ENCODE peak calls at places on chromosomes 1 and 21, in four cellular contexts. R is glutamatergic neuron, M is GM12865, E is kidney. A is an unnamed sample.

GRCh38 chr1:218164111-218164929 is 120.8 kb upstream of the RRP15 start:
- DNase-seq in R (peak; percentile 79), M (peak; percentile 3), E (peak; percentile 65), A (no peak)

GRCh38 chr1:238861342-238861741 is 525.0 kb upstream of the CHRM3 start:
- DNase-seq in E (no peak), M (no peak), R (no peak), A (no peak)

GRCh38 chr1:31576201-31576669 is at the start of gene TINAGL1:
- DNase-seq in R (no peak), M (no peak), E (peak; percentile 95), A (no peak)

GRCh38 chr1:15751739-15752138 is 6.9 kb upstream of the FBLIM1 start:
- DNase-seq in E (no peak), R (no peak), M (no peak), A (no peak)

GRCh38 chr1:85570446-85571180 is 9.9 kb upstream of the CCN1 start:
- DNase-seq in M (no peak), R (no peak), E (no peak), A (no peak)

GRCh38 chr1:209549384-209550001 is 34.0 kb upstream of the CAMK1G start:
- DNase-seq in R (peak; percentile 33), E (no peak), M (no peak), A (no peak)

GRCh38 chr1:44632511-44633072 is 41.7 kb downstream of the TMEM53 start:
- DNase-seq in R (no peak), E (no peak), M (peak; percentile 50), A (no peak)

GRCh38 chr1:151061012-151061401 is 810 bp downstream of the MLLT11 start:
- DNase-seq in E (no peak), M (no peak), R (peak; percentile 64), A (no peak)

GRCh38 chr1:30404341-30404740 is 319.0 kb downstream of the MATN1 start:
- DNase-seq in R (no peak), E (no peak), M (no peak), A (no peak)

GRCh38 chr1:43058545-43059360 is 100.1 kb upstream of the SLC2A1 start:
- DNase-seq in E (no peak), R (no peak), M (no peak), A (no peak)

GRCh38 chr1:67753776-67754525 is 69.0 kb downstream of the GADD45A start:
- DNase-seq in M (peak; percentile 29), E (no peak), R (no peak), A (no peak)

GRCh38 chr1:240387036-240387435 is 224.9 kb downstream of the GREM2 start:
- DNase-seq in R (no peak), M (no peak), E (no peak), A (no peak)

GRCh38 chr1:214351551-214352277 is 70.8 kb downstream of the SMYD2 start:
- DNase-seq in M (no peak), R (no peak), E (no peak), A (no peak)

GRCh38 chr1:160993544-160993943 is 27.4 kb downstream of the F11R start:
- DNase-seq in E (no peak), R (no peak), M (peak; percentile 29), A (no peak)

GRCh38 chr21:19999369-20000272 is 998.6 kb upstream of the NCAM2 start:
- DNase-seq in M (peak; percentile 21), E (peak; percentile 69), R (no peak), A (no peak)

GRCh38 chr21:14942801-14943490 is 121.9 kb downstream of the NRIP1 start:
- DNase-seq in E (no peak), R (no peak), M (no peak), A (no peak)

GRCh38 chr21:41692216-41692615 is 74.6 kb downstream of the RIPK4 start:
- DNase-seq in R (no peak), E (no peak), M (no peak), A (no peak)

GRCh38 chr1:232521660-232522059 is 108.3 kb downstream of the SIPA1L2 start:
- DNase-seq in R (no peak), M (no peak), E (no peak), A (no peak)

GRCh38 chr1:12437629-12438028 is 180.4 kb downstream of the DHRS3 start:
- DNase-seq in R (no peak), M (no peak), E (no peak), A (no peak)

GRCh38 chr1:46903481-46903880 is 37.8 kb downstream of the CYP4A11 start:
- DNase-seq in R (no peak), M (no peak), E (no peak), A (no peak)

GRCh38 chr1:185291647-185292046 is 25.4 kb downstream of the IVNS1ABP start:
- DNase-seq in R (no peak), E (no peak), M (no peak), A (no peak)

GRCh38 chr1:63915121-63915520 is 141.3 kb downstream of the ROR1 start:
- DNase-seq in M (peak; percentile 19), E (no peak), R (no peak), A (no peak)

GRCh38 chr1:208670778-208671177 is 426.6 kb upstream of the PLXNA2 start:
- DNase-seq in R (no peak), E (no peak), M (no peak), A (no peak)

GRCh38 chr21:29737188-29737587 is 202.6 kb downstream of the GRIK1 start:
- DNase-seq in R (no peak), M (no peak), E (no peak), A (no peak)

GRCh38 chr1:8257621-8258020 is 60.3 kb upstream of the SLC45A1 start:
- DNase-seq in E (no peak), M (no peak), R (no peak), A (no peak)

GRCh38 chr1:155205969-155206593 is 1.6 kb downstream of the THBS3 start:
- DNase-seq in M (no peak), E (peak; percentile 32), R (no peak), A (peak; percentile 48)

GRCh38 chr21:31426235-31426797 is 82.3 kb upstream of the TIAM1 start:
- DNase-seq in M (peak; percentile 12), R (no peak), E (no peak), A (no peak)

GRCh38 chr21:37060296-37060695 is 12.6 kb downstream of the PIGP start:
- DNase-seq in E (no peak), R (peak; percentile 67), M (no peak), A (no peak)

GRCh38 chr1:50700226-50701020 is 259.6 kb downstream of the FAF1 start:
- DNase-seq in M (no peak), E (no peak), R (peak; percentile 36), A (no peak)

GRCh38 chr1:1929639-1930545 is 10.8 kb upstream of the TMEM52 start:
- DNase-seq in R (no peak), E (peak; percentile 64), M (no peak), A (peak; percentile 90)

GRCh38 chr1:26553942-26554682 is 24.6 kb downstream of the RPS6KA1 start:
- DNase-seq in E (no peak), M (no peak), R (no peak), A (no peak)

GRCh38 chr1:231311696-231312095 is 26.0 kb downstream of the EXOC8 start:
- DNase-seq in M (no peak), E (no peak), R (no peak), A (no peak)

GRCh38 chr1:113747376-113747775 is 11.9 kb downstream of the PHTF1 start:
- DNase-seq in R (no peak), E (no peak), M (no peak), A (no peak)

GRCh38 chr1:218518341-218518740 is 173.2 kb downstream of the TGFB2 start:
- DNase-seq in M (no peak), E (no peak), R (no peak), A (no peak)

GRCh38 chr1:209675567-209676154 is 449 bp downstream of the G0S2 start:
- DNase-seq in E (peak; percentile 81), R (peak; percentile 60), M (no peak), A (no peak)

GRCh38 chr1:164440222-164440621 is 118.8 kb upstream of the PBX1 start:
- DNase-seq in R (no peak), M (no peak), E (no peak), A (no peak)
- TF ChIP-seq CTCF in R (no peak), M (no peak), E (no peak), A (peak; percentile 72)

DNA sequence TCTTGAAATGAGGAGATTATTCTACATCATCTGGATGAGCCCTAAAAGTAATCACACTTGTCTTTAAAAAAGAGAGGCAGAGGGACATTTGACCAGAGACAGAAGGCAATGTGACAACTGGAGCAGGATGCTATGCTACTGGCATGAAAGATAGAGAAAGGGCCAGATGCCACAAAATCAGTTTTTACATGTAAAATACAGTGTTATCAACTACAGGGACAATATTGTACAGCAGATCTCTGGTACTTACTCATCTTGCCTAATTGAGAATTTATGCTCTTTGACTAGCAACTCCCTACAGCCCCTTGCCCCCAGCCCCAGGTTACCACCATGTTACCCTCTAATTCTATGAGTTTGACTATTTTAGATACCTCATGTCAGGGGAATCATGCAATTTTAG is 633.4 kb downstream of the LTN1 start:
- DNase-seq in R (no peak), E (no peak), M (no peak), A (no peak)
- TF ChIP-seq CTCF in R (no peak), E (no peak), M (no peak), A (no peak)

DNA sequence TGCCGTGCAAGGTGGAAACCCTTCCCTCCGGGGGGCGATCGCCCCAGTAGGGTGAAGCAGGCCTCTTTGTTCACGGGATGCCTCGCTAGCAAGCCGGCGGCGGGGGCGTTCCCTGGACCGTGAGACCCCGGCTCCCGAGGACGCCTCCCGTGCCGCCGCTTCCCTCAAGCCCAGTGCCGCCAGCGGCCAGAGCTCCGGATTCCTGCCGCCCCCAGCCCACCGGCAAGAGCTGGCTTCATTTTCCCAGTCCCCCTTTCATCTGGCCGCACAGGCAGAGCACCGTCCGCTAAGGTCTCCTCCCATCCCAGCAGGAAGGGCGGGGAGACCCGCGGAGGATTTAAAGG is 16.3 kb downstream of the IER5 start:
- DNase-seq in E (no peak), R (peak; percentile 71), M (peak; percentile 62), A (peak; percentile 92)
- TF ChIP-seq CTCF in E (no peak), R (peak; percentile 22), M (no peak), A (peak; percentile 60)

GRCh38 chr1:233912447-233912846 is 8.0 kb downstream of the SLC35F3 start:
- DNase-seq in R (no peak), E (no peak), M (no peak), A (no peak)
- TF ChIP-seq CTCF in R (no peak), E (no peak), M (no peak), A (no peak)

GRCh38 chr1:175338447-175339135 is 146.0 kb upstream of the KIAA0040 start:
- DNase-seq in R (peak; percentile 78), E (no peak), M (peak; percentile 71), A (no peak)
- TF ChIP-seq CTCF in R (peak; percentile 85), E (peak; percentile 7), M (peak; percentile 74), A (peak; percentile 43)

GRCh38 chr1:111015222-111015621 is 51.5 kb upstream of the LRIF1 start:
- DNase-seq in M (no peak), R (no peak), E (no peak), A (no peak)
- TF ChIP-seq CTCF in M (no peak), R (no peak), E (no peak), A (no peak)

DNA sequence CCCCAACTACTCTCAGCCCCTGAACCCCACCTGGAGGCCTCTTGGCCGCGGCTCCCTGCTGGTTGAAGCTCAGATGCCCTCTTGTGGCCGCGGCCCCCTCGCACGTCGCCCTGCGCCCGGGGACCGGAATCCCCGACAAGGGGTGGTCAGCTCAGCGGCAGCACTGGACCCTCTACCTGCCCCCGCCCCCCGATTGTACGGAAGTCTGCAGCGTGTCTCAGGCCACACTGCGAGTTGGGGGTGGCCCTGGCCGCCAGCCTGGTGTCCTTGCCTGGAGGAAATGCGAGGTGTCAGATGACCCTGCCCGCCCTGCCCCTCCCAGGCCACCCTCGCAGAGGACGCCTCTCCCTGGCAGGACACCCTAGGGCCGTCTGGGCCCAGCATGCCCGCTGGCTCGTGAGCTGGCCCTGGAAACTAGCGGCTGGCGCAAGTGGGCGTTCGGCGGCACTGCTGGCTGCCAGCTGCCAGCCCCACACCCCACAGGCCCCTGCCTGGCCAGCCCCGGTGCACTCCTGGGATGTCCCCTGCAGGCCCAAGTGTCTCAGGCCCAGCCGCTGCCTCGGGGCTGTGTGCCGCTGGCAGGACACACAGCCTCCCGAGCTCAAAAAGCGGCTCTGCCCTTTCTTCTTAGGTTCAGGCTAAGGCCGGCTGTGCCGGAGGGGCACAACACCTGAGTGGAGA is 60.8 kb downstream of the EDN2 start:
- DNase-seq in M (no peak), R (peak; percentile 43), E (no peak), A (no peak)
- TF ChIP-seq CTCF in M (no peak), R (no peak), E (peak; percentile 12), A (peak; percentile 39)

A was measured in chondrocyte.